ENCODE peak calls at places on chromosomes 13 and 19, in five cellular contexts. R, E, Q, F and D are unnamed samples.
A peak's percentile ranks its signal among the peaks of the same experiment; 100 is the strongest.

GRCh38 chr13:75766636-75767035 is 130.5 kb downstream of the LMO7 start:
- DNase-seq in F (no peak), R (no peak), Q (no peak), E (no peak), D (no peak)

GRCh38 chr19:33192010-33192409 is 2.1 kb upstream of the LRP3 start:
- DNase-seq in R (no peak), F (no peak), Q (no peak), E (no peak), D (no peak)

GRCh38 chr13:97108535-97108910 is 113.6 kb upstream of the MBNL2 start:
- DNase-seq in Q (no peak), E (no peak), R (no peak), F (no peak), D (no peak)

GRCh38 chr19:913080-913748 is at the start of gene R3HDM4:
- DNase-seq in R (peak; percentile 77), F (peak; percentile 52), E (peak; percentile 62), Q (no peak), D (peak; percentile 75)

GRCh38 chr19:43526884-43527859 is at the start of gene ETHE1:
- DNase-seq in R (peak; percentile 83), E (peak; percentile 70), F (peak; percentile 60), Q (peak; percentile 86), D (peak; percentile 66)

GRCh38 chr19:43727593-43727853 is 11.6 kb downstream of the IRGC start:
- DNase-seq in R (no peak), Q (no peak), F (no peak), E (no peak), D (no peak)

GRCh38 chr19:57282011-57282636 is 1.8 kb downstream of the ZNF460 start:
- DNase-seq in Q (no peak), E (no peak), F (no peak), R (peak; percentile 75), D (peak; percentile 55)

GRCh38 chr19:40414536-40415535 is 1.7 kb upstream of the PRX start:
- DNase-seq in F (no peak), E (no peak), R (no peak), Q (no peak), D (no peak)

GRCh38 chr19:18098891-18099622 is 1.5 kb downstream of the MAST3 start:
- DNase-seq in F (no peak), E (no peak), R (peak; percentile 46), Q (no peak), D (peak; percentile 89)

GRCh38 chr19:10260141-10260584 is 8.1 kb downstream of the MRPL4 start:
- DNase-seq in Q (no peak), R (peak; percentile 49), F (no peak), E (no peak), D (no peak)

GRCh38 chr19:52444506-52444905 is 8.8 kb upstream of the ZNF578 start:
- DNase-seq in R (no peak), Q (no peak), F (no peak), E (no peak), D (no peak)

GRCh38 chr19:5125797-5126497 is 157.0 kb downstream of the KDM4B start:
- DNase-seq in E (no peak), F (no peak), Q (no peak), R (no peak), D (no peak)

GRCh38 chr13:24013189-24013588 is 115.9 kb upstream of the C1QTNF9B start:
- DNase-seq in F (no peak), E (no peak), R (no peak), Q (no peak), D (no peak)

GRCh38 chr13:34076319-34076718 is 258.4 kb downstream of the RFC3 start:
- DNase-seq in R (no peak), E (no peak), Q (no peak), F (no peak), D (no peak)

GRCh38 chr19:34171539-34171876 is 796 bp upstream of the LSM14A start:
- DNase-seq in Q (no peak), E (no peak), F (no peak), R (peak; percentile 77), D (no peak)

GRCh38 chr19:50723069-50723468 is at the start of gene CLEC11A:
- DNase-seq in F (no peak), R (no peak), Q (no peak), E (no peak), D (no peak)

GRCh38 chr19:10006335-10006708 is 4.0 kb downstream of the COL5A3 start:
- DNase-seq in F (no peak), Q (no peak), R (no peak), E (no peak), D (no peak)

GRCh38 chr19:10516671-10517286 is 468 bp downstream of the S1PR5 start:
- DNase-seq in F (no peak), R (no peak), Q (no peak), E (no peak), D (no peak)

GRCh38 chr13:105202384-105202783 is 1333.1 kb downstream of the EFNB2 start:
- DNase-seq in F (no peak), R (no peak), Q (no peak), E (no peak), D (no peak)

GRCh38 chr19:29855087-29855486 is 43.3 kb downstream of the CCNE1 start:
- DNase-seq in R (no peak), Q (no peak), E (no peak), F (no peak), D (no peak)

GRCh38 chr13:39245688-39246087 is 207.4 kb downstream of the NHLRC3 start:
- DNase-seq in Q (no peak), F (no peak), R (no peak), E (no peak), D (no peak)

GRCh38 chr13:50156140-50156539 is 140.9 kb downstream of the KCNRG start:
- DNase-seq in Q (no peak), F (no peak), E (no peak), R (no peak), D (no peak)

GRCh38 chr19:46678110-46678732 is 17.2 kb upstream of the DACT3 start:
- DNase-seq in F (no peak), Q (no peak), E (no peak), R (peak; percentile 69), D (peak; percentile 51)

GRCh38 chr19:49092686-49093085 is 7.4 kb downstream of the SNRNP70 start:
- DNase-seq in Q (no peak), F (no peak), E (no peak), R (no peak), D (no peak)

GRCh38 chr13:45367358-45367757 is 26.4 kb upstream of the TPT1 start:
- DNase-seq in F (no peak), Q (no peak), R (peak; percentile 93), E (no peak), D (peak; percentile 88)

GRCh38 chr13:29847501-29847983 is 2.9 kb downstream of the UBL3 start:
- DNase-seq in R (no peak), E (no peak), Q (no peak), F (no peak), D (no peak)

GRCh38 chr13:51050021-51050886 is 60.8 kb downstream of the C13orf42 start:
- DNase-seq in E (no peak), R (no peak), Q (no peak), F (no peak), D (no peak)

GRCh38 chr13:27338816-27339215 is 68.2 kb downstream of the RASL11A start:
- DNase-seq in R (no peak), F (no peak), E (no peak), Q (no peak), D (no peak)